ENCODE peak calls at places on chromosomes 12 and 14, in nine cellular contexts. One of them, this sample, is unnamed.

GRCh38 chr12:113724703-113725556 is 241.2 kb downstream of the RBM19 start:
- DNase-seq in cortex of kidney: no peak
- DNase-seq in kidney: no peak
- DNase-seq in astrocyte of the spinal cord: no peak
- DNase-seq in heart right ventricle: no peak
- DNase-seq in epithelial cell of prostate: no peak
- DNase-seq in stimulated activated CD8-positive, alpha-beta memory T cell treated with anti-CD3 and anti-CD28 coated beads, Interleukin-12 subunit alpha, Interleukin-12 subunit beta, amount 100 ng/mL, for 1 hour: no peak
- DNase-seq in astrocyte: no peak
- DNase-seq in hippocampal formation: no peak
- DNase-seq in this sample: no peak

GRCh38 chr14:96267336-96267735 is 11.3 kb downstream of the BDKRB1 start:
- DNase-seq in astrocyte: peak; percentile 64
- DNase-seq in stimulated activated CD8-positive, alpha-beta memory T cell treated with anti-CD3 and anti-CD28 coated beads, Interleukin-12 subunit alpha, Interleukin-12 subunit beta, amount 100 ng/mL, for 1 hour: no peak
- DNase-seq in cortex of kidney: no peak
- DNase-seq in heart right ventricle: no peak
- DNase-seq in kidney: no peak
- DNase-seq in epithelial cell of prostate: peak; percentile 83
- DNase-seq in hippocampal formation: no peak
- DNase-seq in astrocyte of the spinal cord: peak; percentile 50
- DNase-seq in this sample: no peak

GRCh38 chr12:75944097-75944904 is 87.3 kb downstream of the PHLDA1 start:
- DNase-seq in cortex of kidney: no peak
- DNase-seq in heart right ventricle: no peak
- DNase-seq in epithelial cell of prostate: peak; percentile 81
- DNase-seq in hippocampal formation: no peak
- DNase-seq in astrocyte of the spinal cord: peak; percentile 93
- DNase-seq in kidney: no peak
- DNase-seq in astrocyte: peak; percentile 96
- DNase-seq in stimulated activated CD8-positive, alpha-beta memory T cell treated with anti-CD3 and anti-CD28 coated beads, Interleukin-12 subunit alpha, Interleukin-12 subunit beta, amount 100 ng/mL, for 1 hour: no peak
- DNase-seq in this sample: peak; percentile 92

GRCh38 chr14:22386924-22387775 is 201.9 kb downstream of the DAD1 start:
- DNase-seq in astrocyte of the spinal cord: peak; percentile 84
- DNase-seq in astrocyte: peak; percentile 39
- DNase-seq in stimulated activated CD8-positive, alpha-beta memory T cell treated with anti-CD3 and anti-CD28 coated beads, Interleukin-12 subunit alpha, Interleukin-12 subunit beta, amount 100 ng/mL, for 1 hour: no peak
- DNase-seq in kidney: no peak
- DNase-seq in heart right ventricle: no peak
- DNase-seq in epithelial cell of prostate: no peak
- DNase-seq in cortex of kidney: no peak
- DNase-seq in hippocampal formation: peak; percentile 61
- DNase-seq in this sample: peak; percentile 35

GRCh38 chr12:111467092-111467861 is 61.6 kb downstream of the SH2B3 start:
- DNase-seq in cortex of kidney: no peak
- DNase-seq in stimulated activated CD8-positive, alpha-beta memory T cell treated with anti-CD3 and anti-CD28 coated beads, Interleukin-12 subunit alpha, Interleukin-12 subunit beta, amount 100 ng/mL, for 1 hour: no peak
- DNase-seq in astrocyte of the spinal cord: peak; percentile 68
- DNase-seq in heart right ventricle: no peak
- DNase-seq in kidney: no peak
- DNase-seq in hippocampal formation: no peak
- DNase-seq in astrocyte: peak; percentile 44
- DNase-seq in epithelial cell of prostate: no peak
- DNase-seq in this sample: no peak

GRCh38 chr12:57128519-57129247 is 400 bp downstream of the LRP1 start:
- DNase-seq in heart right ventricle: no peak
- DNase-seq in hippocampal formation: no peak
- DNase-seq in astrocyte: no peak
- DNase-seq in epithelial cell of prostate: no peak
- DNase-seq in astrocyte of the spinal cord: no peak
- DNase-seq in stimulated activated CD8-positive, alpha-beta memory T cell treated with anti-CD3 and anti-CD28 coated beads, Interleukin-12 subunit alpha, Interleukin-12 subunit beta, amount 100 ng/mL, for 1 hour: no peak
- DNase-seq in kidney: no peak
- DNase-seq in cortex of kidney: no peak
- DNase-seq in this sample: no peak

GRCh38 chr12:49330631-49331359 is 6.2 kb downstream of the C1QL4 start:
- DNase-seq in cortex of kidney: no peak
- DNase-seq in epithelial cell of prostate: no peak
- DNase-seq in astrocyte of the spinal cord: no peak
- DNase-seq in hippocampal formation: no peak
- DNase-seq in astrocyte: no peak
- DNase-seq in stimulated activated CD8-positive, alpha-beta memory T cell treated with anti-CD3 and anti-CD28 coated beads, Interleukin-12 subunit alpha, Interleukin-12 subunit beta, amount 100 ng/mL, for 1 hour: no peak
- DNase-seq in kidney: no peak
- DNase-seq in heart right ventricle: no peak
- DNase-seq in this sample: no peak

GRCh38 chr14:70640938-70641547 is 673 bp upstream of the TTC9 start:
- DNase-seq in astrocyte of the spinal cord: peak; percentile 15
- DNase-seq in astrocyte: peak; percentile 39
- DNase-seq in heart right ventricle: no peak
- DNase-seq in kidney: peak; percentile 67
- DNase-seq in epithelial cell of prostate: no peak
- DNase-seq in hippocampal formation: no peak
- DNase-seq in stimulated activated CD8-positive, alpha-beta memory T cell treated with anti-CD3 and anti-CD28 coated beads, Interleukin-12 subunit alpha, Interleukin-12 subunit beta, amount 100 ng/mL, for 1 hour: no peak
- DNase-seq in cortex of kidney: no peak
- DNase-seq in this sample: no peak

GRCh38 chr14:58746701-58747100 is 108.9 kb downstream of the DACT1 start:
- DNase-seq in hippocampal formation: no peak
- DNase-seq in epithelial cell of prostate: no peak
- DNase-seq in stimulated activated CD8-positive, alpha-beta memory T cell treated with anti-CD3 and anti-CD28 coated beads, Interleukin-12 subunit alpha, Interleukin-12 subunit beta, amount 100 ng/mL, for 1 hour: no peak
- DNase-seq in cortex of kidney: no peak
- DNase-seq in kidney: no peak
- DNase-seq in astrocyte of the spinal cord: no peak
- DNase-seq in heart right ventricle: no peak
- DNase-seq in astrocyte: no peak
- DNase-seq in this sample: no peak

This sample was measured in iPS DF 19.7.